ENCODE peak calls at places on chromosomes 16 and 17, in four cellular contexts. D is K562, I is HCT116, U is HepG2. Q is an unnamed sample. For H3K4me1, the result is how much of the 10 kb centered on the place peaks cover.

GRCh38 chr16:66603537-66604375 is 748 bp upstream of the CMTM3 start:
- DNase-seq in U (peak), I (no peak), D (peak), Q (peak)

GRCh38 chr16:3009568-3010390 is 2.9 kb upstream of the CLDN9 start:
- DNase-seq in D (no peak), U (no peak), I (peak), Q (peak)

GRCh38 chr17:66337866-66338472 is 35.6 kb downstream of the PRKCA start:
- DNase-seq in U (no peak), D (no peak), I (no peak), Q (no peak)

GRCh38 chr17:65230040-65230439 is 92.9 kb downstream of the RGS9 start:
- DNase-seq in D (peak), I (no peak), U (no peak), Q (no peak)

GRCh38 chr17:60333628-60334031 is 58.3 kb downstream of the USP32 start:
- DNase-seq in D (no peak), U (no peak), I (no peak), Q (no peak)

GRCh38 chr17:63910096-63910495 is 962 bp downstream of the CSHL1 start:
- DNase-seq in D (no peak), I (no peak), U (no peak), Q (no peak)

GRCh38 chr17:46935658-46936266 is 12.8 kb downstream of the GOSR2 start:
- DNase-seq in D (peak), U (no peak), I (no peak), Q (no peak)

GRCh38 chr17:44198721-44199552 is 747 bp downstream of the ATXN7L3 start:
- DNase-seq in I (no peak), U (no peak), D (peak), Q (peak)

GRCh38 chr16:30533146-30533522 is 1.5 kb downstream of the ZNF747 start:
- DNase-seq in D (no peak), U (no peak), I (no peak), Q (no peak)

GRCh38 chr16:85688586-85689284 is at the start of gene GINS2:
- DNase-seq in U (peak), I (peak), D (peak), Q (peak)

GRCh38 chr16:75946058-75946457 is 219.8 kb upstream of the CPHXL start:
- DNase-seq in D (no peak), U (no peak), I (no peak), Q (no peak)

GRCh38 chr16:67547423-67548264 is 14.7 kb upstream of the CTCF start:
- DNase-seq in I (no peak), U (no peak), D (no peak), Q (no peak)

GRCh38 chr16:79589495-79590134 is 10.9 kb downstream of the MAF start:
- DNase-seq in D (no peak), I (no peak), U (no peak), Q (peak)

GRCh38 chr17:17416007-17416399 is 60.8 kb upstream of the MED9 start:
- DNase-seq in D (peak), I (peak), U (peak), Q (no peak)

GRCh38 chr17:65785109-65785508 is 223.7 kb upstream of the AXIN2 start:
- DNase-seq in D (no peak), U (peak), I (peak), Q (no peak)

GRCh38 chr17:80981062-80981902 is 10.4 kb upstream of the CHMP6 start:
- DNase-seq in D (peak), U (no peak), I (no peak), Q (no peak)

GRCh38 chr16:1493746-1494094 is 560 bp downstream of the TELO2 start:
- DNase-seq in D (no peak), U (no peak), I (no peak), Q (no peak)

GRCh38 chr16:23258919-23259237 is 43.2 kb upstream of the SCNN1B start:
- DNase-seq in D (no peak), U (no peak), I (no peak), Q (no peak)

GRCh38 chr17:44385287-44386181 is 3.9 kb downstream of the ITGA2B start:
- DNase-seq in D (peak), I (peak), U (peak), Q (peak)

GRCh38 chr16:26614102-26614864 is 452.4 kb upstream of the C16orf82 start:
- DNase-seq in U (no peak), I (no peak), D (no peak), Q (no peak)

GRCh38 chr17:51391992-51392654 is 131.8 kb downstream of the UTP18 start:
- DNase-seq in I (peak), D (no peak), U (no peak), Q (no peak)

GRCh38 chr16:12315330-12316138 is 339.0 kb downstream of the SNX29 start:
- DNase-seq in D (no peak), U (peak), I (no peak), Q (no peak)

GRCh38 chr16:79006206-79006605 is 594.3 kb downstream of the MAF start:
- DNase-seq in D (no peak), I (no peak), U (no peak), Q (no peak)

GRCh38 chr16:88437367-88437964 is 15.6 kb upstream of the ZFPM1 start:
- DNase-seq in D (peak), I (peak), U (peak), Q (peak)

GRCh38 chr17:3740611-3741073 is 16.9 kb downstream of the HASPIN start:
- DNase-seq in D (no peak), U (no peak), I (no peak), Q (no peak)

GRCh38 chr16:48556913-48557351 is 53.0 kb downstream of the N4BP1 start:
- DNase-seq in U (no peak), I (peak), D (no peak), Q (no peak)

GRCh38 chr16:82456683-82457082 is 170.1 kb upstream of the CDH13 start:
- DNase-seq in I (peak), D (peak), U (peak), Q (peak)

GRCh38 chr16:25832288-25832687 is 140.5 kb downstream of the HS3ST4 start:
- DNase-seq in U (no peak), D (no peak), I (no peak), Q (no peak)

GRCh38 chr17:73630531-73630930 is 13.7 kb downstream of the SDK2 start:
- DNase-seq in D (no peak), U (no peak), I (no peak), Q (no peak)

GRCh38 chr16:430904-431303 is 5.5 kb downstream of the RAB11FIP3 start:
- DNase-seq in D (no peak), I (no peak), U (no peak), Q (no peak)

GRCh38 chr16:57924514-57924913 is 46.4 kb downstream of the CNGB1 start:
- DNase-seq in I (no peak), D (no peak), U (no peak), Q (no peak)

GRCh38 chr17:7380321-7380720 is 568 bp upstream of the TNK1 start:
- DNase-seq in I (no peak), D (no peak), U (no peak), Q (no peak)

GRCh38 chr17:21029032-21029431 is 13.8 kb downstream of the USP22 start:
- DNase-seq in U (no peak), D (no peak), I (no peak), Q (no peak)

GRCh38 chr17:62804822-62805221 is 3.3 kb downstream of the MARCHF10 start:
- DNase-seq in I (no peak), D (no peak), U (no peak), Q (no peak)

GRCh38 chr17:38421224-38421841 is 6.9 kb upstream of the ARHGAP23 start:
- DNase-seq in I (no peak), D (no peak), U (no peak), Q (no peak)

GRCh38 chr16:86929149-86929871 is 351.0 kb downstream of the FOXL1 start:
- DNase-seq in D (peak), U (no peak), I (no peak), Q (no peak)

GRCh38 chr17:8955560-8955959 is 9.9 kb downstream of the PIK3R5 start:
- DNase-seq in I (no peak), U (no peak), D (no peak), Q (no peak)
- H3K4me1 ChIP-seq in I (under half), U (under half), D (under half), Q (under half)

DNA sequence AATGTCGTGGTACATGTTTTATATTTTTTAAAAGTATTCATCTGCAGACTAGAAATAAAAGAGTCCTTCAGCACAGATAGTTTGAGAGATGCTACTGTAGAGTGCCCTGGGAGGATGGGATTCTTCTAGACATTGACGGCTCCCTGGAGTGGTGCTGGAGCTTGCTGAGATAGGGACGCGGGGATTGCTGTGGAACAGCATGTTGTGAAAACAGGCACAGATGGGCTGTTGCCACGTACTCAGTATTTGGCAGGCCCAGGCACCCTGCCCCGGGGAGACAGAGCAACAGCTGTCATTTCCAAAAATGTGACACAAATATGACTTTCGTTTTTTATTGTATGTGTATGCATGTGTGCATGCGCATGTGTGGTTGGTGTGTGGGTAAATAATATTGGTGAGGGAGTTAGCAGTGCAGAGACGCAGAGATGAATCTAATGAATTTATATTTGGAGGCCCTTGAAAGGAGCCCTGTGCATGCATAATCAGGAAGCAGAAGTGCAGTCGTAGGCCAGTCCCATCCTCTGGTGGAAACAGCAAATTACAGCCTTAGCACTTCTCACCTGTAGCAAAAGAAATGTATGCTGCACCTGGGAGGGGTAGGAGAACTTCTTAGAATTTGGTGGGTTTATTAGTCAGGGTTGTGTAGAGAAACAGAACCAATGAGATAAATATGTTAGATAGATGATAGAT is 6.2 kb upstream of the ABCA8 start:
- DNase-seq in D (no peak), I (no peak), U (no peak), Q (no peak)
- TF ChIP-seq FOSL1 in D (no peak), I (no peak), U (no peak), Q (no peak)

DNA sequence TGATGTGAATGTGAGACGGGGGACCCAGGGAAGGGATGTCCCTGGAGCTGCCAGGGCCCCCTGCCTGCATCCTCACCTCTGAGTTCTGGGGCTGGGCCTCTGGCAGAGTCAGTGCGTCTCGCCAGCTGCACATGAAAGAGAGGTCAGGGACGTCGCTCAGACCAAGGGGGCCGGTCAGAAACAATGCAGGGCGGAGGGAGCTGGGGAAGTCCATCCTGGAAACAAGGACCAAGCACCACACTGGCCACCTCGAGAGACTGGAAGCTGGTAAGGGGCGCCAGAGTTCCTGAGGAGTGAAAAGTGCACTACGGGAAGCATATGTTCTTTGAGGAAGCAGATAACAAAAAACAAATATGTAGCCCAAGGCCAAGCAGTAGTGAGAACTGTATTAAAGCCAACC is 2.1 kb downstream of the TAF1C start:
- DNase-seq in I (no peak), U (no peak), D (no peak), Q (no peak)
- H3K9ac ChIP-seq in I (no peak), U (no peak), D (peak), Q (no peak)

GRCh38 chr17:83083368-83084201 is 4.2 kb downstream of the METRNL start:
- DNase-seq in I (no peak), U (no peak), D (no peak), Q (peak)

GRCh38 chr17:83084214-83084613 is 4.8 kb downstream of the METRNL start:
- DNase-seq in D (no peak), U (no peak), I (no peak), Q (no peak)

GRCh38 chr17:83085103-83085502 is 5.7 kb downstream of the METRNL start:
- DNase-seq in I (no peak), U (no peak), D (no peak), Q (no peak)

GRCh38 chr17:83085526-83086196 is 6.3 kb downstream of the METRNL start:
- DNase-seq in I (no peak), U (no peak), D (no peak), Q (no peak)

DNA sequence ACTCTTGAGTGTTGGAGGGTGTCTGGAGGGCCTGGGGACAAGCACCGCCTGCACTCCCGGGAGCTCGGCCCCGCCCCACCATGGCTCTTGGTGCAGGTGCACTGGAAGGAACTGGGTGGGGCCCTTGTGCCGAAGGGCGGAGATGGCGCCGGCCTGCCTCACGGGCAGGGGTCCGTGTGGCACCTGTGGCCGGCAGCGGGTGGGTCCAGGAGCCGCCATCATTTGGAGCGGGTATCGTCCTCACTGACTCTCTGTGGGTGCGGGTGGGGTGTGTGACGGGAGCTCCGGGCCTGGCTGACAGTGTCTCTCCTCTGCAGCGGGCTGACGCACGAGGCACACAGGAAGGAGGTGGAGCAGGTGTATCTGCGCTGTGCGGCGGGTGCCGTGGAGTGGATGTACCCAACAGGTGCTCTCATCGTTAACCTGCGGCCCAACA is 5.2 kb downstream of the METRNL start:
- DNase-seq in U (no peak), I (no peak), D (no peak), Q (no peak)
- H3K4me1 ChIP-seq in U (under half), I (under half), D (under half), Q (under half)

DNA sequence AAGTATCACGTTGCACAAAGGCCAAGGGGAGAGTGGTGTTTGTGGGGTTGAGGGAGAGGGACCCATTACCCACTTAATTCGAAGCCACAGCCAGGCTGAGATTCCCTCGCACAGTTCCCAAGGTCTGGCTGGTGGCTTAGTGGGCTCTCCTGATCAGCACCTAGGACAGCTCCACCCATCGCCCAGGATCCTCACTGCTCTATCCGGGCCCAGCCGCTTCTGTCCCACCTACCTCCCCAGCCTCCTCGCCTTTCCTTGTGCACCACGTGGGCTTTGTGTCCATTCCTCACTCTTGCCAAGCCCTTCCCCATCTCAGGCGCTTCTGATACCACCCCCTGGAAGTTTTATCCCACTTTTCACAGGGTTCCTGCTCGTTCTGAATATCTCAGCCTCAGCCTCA is 163.5 kb downstream of the CCT6B start:
- DNase-seq in D (peak), I (no peak), U (peak), Q (peak)
- TF ChIP-seq FOSL1 in D (no peak), I (no peak), U (no peak), Q (no peak)

GRCh38 chr17:76709077-76709950 is 1.5 kb downstream of the MXRA7 start:
- DNase-seq in U (peak), D (peak), I (no peak), Q (peak)

GRCh38 chr17:76713765-76714164 is 3.0 kb upstream of the MXRA7 start:
- DNase-seq in U (no peak), I (no peak), D (no peak), Q (no peak)

GRCh38 chr17:76714336-76714735 is 3.6 kb upstream of the MXRA7 start:
- DNase-seq in U (no peak), I (no peak), D (no peak), Q (no peak)

GRCh38 chr17:76707985-76708807 is 2.6 kb downstream of the MXRA7 start:
- DNase-seq in D (peak), U (peak), I (no peak), Q (peak)

GRCh38 chr17:76710863-76711611 is at the start of gene MXRA7:
- DNase-seq in U (no peak), D (peak), I (no peak), Q (peak)
- H3K9ac ChIP-seq in U (peak), D (peak), I (peak), Q (no peak)

DNA sequence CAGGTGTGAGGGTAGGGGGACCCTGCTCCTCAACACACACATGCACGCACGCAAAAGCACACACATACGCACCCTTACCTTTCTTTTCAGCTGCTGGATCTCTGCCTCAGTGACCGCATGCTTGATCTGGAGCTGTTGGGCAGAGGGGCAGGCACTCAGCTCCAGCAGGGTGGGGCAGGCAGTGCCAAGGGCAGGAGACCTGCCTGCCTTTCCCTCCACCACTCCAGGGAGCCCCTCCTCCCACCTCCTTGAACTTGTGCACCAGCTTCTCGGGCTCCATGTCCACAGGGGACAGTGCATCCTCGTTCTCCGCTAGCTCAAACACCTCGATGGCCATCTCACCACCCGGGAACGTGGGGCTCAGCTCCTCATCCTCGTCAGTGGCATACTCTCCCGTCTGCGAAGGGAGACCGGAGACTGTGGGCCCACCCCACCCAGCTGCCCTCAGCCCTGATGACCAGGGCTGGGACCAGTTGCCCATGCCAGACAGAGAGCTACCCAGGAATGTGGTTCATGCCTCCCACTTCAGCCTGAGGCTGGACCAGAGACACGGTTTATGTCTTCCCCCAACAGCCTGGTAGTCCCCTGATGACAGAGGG is 9.3 kb upstream of the SAMD14 start:
- DNase-seq in U (no peak), D (no peak), I (no peak), Q (no peak)
- H3K4me1 ChIP-seq in U (under half), D (under half), I (under half), Q (under half)

GRCh38 chr17:78269893-78270490 is 38.6 kb downstream of the TMEM235 start:
- DNase-seq in D (no peak), I (no peak), U (no peak), Q (no peak)

GRCh38 chr17:78267257-78268073 is 36.0 kb downstream of the TMEM235 start:
- DNase-seq in D (peak), U (no peak), I (no peak), Q (peak)

GRCh38 chr17:78268191-78268874 is 36.9 kb downstream of the TMEM235 start:
- DNase-seq in D (no peak), I (no peak), U (no peak), Q (no peak)

GRCh38 chr17:78271419-78272160 is 40.2 kb downstream of the TMEM235 start:
- DNase-seq in I (no peak), U (no peak), D (peak), Q (no peak)

DNA sequence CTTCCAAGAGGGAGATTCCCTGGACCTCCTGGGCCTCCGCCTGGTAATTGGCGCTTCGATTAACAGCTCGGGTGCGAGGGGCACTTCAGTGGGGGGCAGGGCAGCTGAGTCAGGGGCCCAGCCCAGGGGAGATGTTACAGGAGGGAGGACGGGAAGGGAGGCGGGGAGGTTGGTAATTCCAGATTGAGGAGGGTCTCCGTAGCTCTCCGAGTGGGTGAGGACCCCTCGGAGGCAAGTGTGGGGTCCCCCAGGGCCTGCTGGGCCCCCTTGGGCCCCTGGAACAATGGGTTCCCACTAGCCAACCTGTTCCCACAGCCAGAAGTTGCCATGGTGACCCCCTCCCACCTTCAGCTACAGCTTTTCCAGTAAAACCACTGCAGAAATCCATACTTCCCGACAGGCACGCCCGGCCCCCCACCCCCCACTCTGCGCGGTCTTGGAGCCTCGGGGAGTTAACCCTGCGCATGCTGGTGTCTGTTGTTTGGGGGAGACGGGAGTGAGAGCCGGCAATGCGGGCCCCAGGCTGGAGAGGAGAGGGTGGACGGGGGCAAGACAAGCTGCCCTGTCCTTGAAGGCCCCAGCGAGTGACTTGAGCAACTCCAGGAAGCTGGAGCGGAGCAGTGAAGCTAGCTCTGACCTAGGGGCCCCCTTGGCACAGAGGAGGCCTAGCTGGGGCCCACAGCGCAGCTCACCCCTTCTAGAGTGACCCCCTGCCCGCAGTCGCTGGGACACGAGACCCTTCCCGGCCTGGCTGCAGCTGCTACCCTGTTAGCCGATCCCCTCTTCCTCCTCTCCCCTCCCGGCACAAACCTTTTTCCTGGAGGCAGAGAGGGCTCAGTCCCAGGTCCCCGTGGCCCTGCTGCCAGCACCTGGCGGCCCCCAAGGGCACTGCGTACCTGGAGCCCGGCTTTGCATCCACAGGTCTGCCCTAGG is 37.8 kb downstream of the TMEM235 start:
- DNase-seq in D (no peak), I (no peak), U (no peak), Q (peak)
- TF ChIP-seq FOSL1 in D (no peak), I (no peak), U (no peak), Q (no peak)

GRCh38 chr17:36641877-36642845 is 40.8 kb downstream of the MRM1 start:
- DNase-seq in U (no peak), D (no peak), I (no peak), Q (no peak)
- H3K9ac ChIP-seq in U (no peak), D (no peak), I (no peak), Q (no peak)

Q was measured in H1.